ENCODE peak calls at places on chromosomes 13 and 19, in five cellular contexts. One of them, this sample, is unnamed.

GRCh38 chr19:9431475-9431874 is 3.9 kb downstream of the ZNF266 start:
- DNase-seq in GM12892: no peak
- DNase-seq in vagina: no peak
- DNase-seq in breast epithelium: no peak
- DNase-seq in GM23338: peak
- DNase-seq in this sample: no peak

GRCh38 chr13:102724923-102725322 is 30.1 kb upstream of the METTL21C start:
- DNase-seq in GM23338: no peak
- DNase-seq in vagina: no peak
- DNase-seq in breast epithelium: no peak
- DNase-seq in GM12892: no peak
- DNase-seq in this sample: no peak

GRCh38 chr19:11420894-11421606 is 1.9 kb upstream of the RGL3 start:
- DNase-seq in GM23338: peak
- DNase-seq in vagina: no peak
- DNase-seq in GM12892: no peak
- DNase-seq in breast epithelium: no peak
- DNase-seq in this sample: no peak

GRCh38 chr13:114145256-114145655 is 12.8 kb upstream of the RASA3 start:
- DNase-seq in breast epithelium: no peak
- DNase-seq in GM23338: no peak
- DNase-seq in vagina: no peak
- DNase-seq in GM12892: no peak
- DNase-seq in this sample: no peak

GRCh38 chr19:45885556-45886426 is at the start of gene IRF2BP1:
- DNase-seq in vagina: no peak
- DNase-seq in GM23338: peak
- DNase-seq in breast epithelium: peak
- DNase-seq in GM12892: peak
- DNase-seq in this sample: peak

GRCh38 chr19:55563261-55563690 is 17.4 kb downstream of the ZNF579 start:
- DNase-seq in vagina: no peak
- DNase-seq in GM23338: no peak
- DNase-seq in breast epithelium: no peak
- DNase-seq in GM12892: no peak
- DNase-seq in this sample: peak

GRCh38 chr13:50127017-50127725 is 111.9 kb downstream of the KCNRG start:
- DNase-seq in GM12892: no peak
- DNase-seq in breast epithelium: no peak
- DNase-seq in GM23338: peak
- DNase-seq in vagina: no peak
- DNase-seq in this sample: peak

GRCh38 chr19:15274477-15274876 is 42.2 kb upstream of the EPHX3 start:
- DNase-seq in breast epithelium: no peak
- DNase-seq in vagina: no peak
- DNase-seq in GM23338: no peak
- DNase-seq in GM12892: no peak
- DNase-seq in this sample: no peak

GRCh38 chr13:33633701-33634525 is 184.0 kb upstream of the RFC3 start:
- DNase-seq in GM12892: no peak
- DNase-seq in GM23338: no peak
- DNase-seq in breast epithelium: no peak
- DNase-seq in vagina: no peak
- DNase-seq in this sample: no peak

GRCh38 chr13:50422181-50423148 is 407.2 kb downstream of the KCNRG start:
- DNase-seq in GM23338: no peak
- DNase-seq in GM12892: no peak
- DNase-seq in breast epithelium: no peak
- DNase-seq in vagina: no peak
- DNase-seq in this sample: no peak

GRCh38 chr13:22703601-22704209 is 477.1 kb upstream of the SGCG start:
- DNase-seq in GM23338: no peak
- DNase-seq in breast epithelium: no peak
- DNase-seq in vagina: no peak
- DNase-seq in GM12892: no peak
- DNase-seq in this sample: no peak

GRCh38 chr13:70890289-70890688 is 782.0 kb upstream of the KLHL1 start:
- DNase-seq in GM12892: no peak
- DNase-seq in breast epithelium: no peak
- DNase-seq in vagina: no peak
- DNase-seq in GM23338: peak
- DNase-seq in this sample: no peak

GRCh38 chr19:3233116-3233515 is 8.7 kb downstream of the CELF5 start:
- DNase-seq in GM23338: no peak
- DNase-seq in vagina: no peak
- DNase-seq in GM12892: no peak
- DNase-seq in breast epithelium: no peak
- DNase-seq in this sample: no peak

GRCh38 chr19:920051-920857 is 3.1 kb downstream of the KISS1R start:
- DNase-seq in vagina: no peak
- DNase-seq in GM23338: peak
- DNase-seq in GM12892: peak
- DNase-seq in breast epithelium: no peak
- DNase-seq in this sample: no peak

GRCh38 chr19:11963566-11964355 is 1.1 kb upstream of the ZNF763 start:
- DNase-seq in breast epithelium: peak
- DNase-seq in GM12892: peak
- DNase-seq in GM23338: peak
- DNase-seq in vagina: no peak
- DNase-seq in this sample: peak

GRCh38 chr19:4933528-4933927 is 24.2 kb downstream of the UHRF1 start:
- DNase-seq in GM23338: no peak
- DNase-seq in vagina: no peak
- DNase-seq in breast epithelium: peak
- DNase-seq in GM12892: no peak
- DNase-seq in this sample: peak

GRCh38 chr13:59743195-59743594 is 420.5 kb downstream of the DIAPH3 start:
- DNase-seq in GM12892: no peak
- DNase-seq in vagina: no peak
- DNase-seq in breast epithelium: no peak
- DNase-seq in GM23338: peak
- DNase-seq in this sample: no peak
- TF ChIP-seq POLR2AphosphoS5 in GM12892: no peak
- TF ChIP-seq POLR2AphosphoS5 in vagina: no peak
- TF ChIP-seq POLR2AphosphoS5 in breast epithelium: no peak
- TF ChIP-seq POLR2AphosphoS5 in GM23338: no peak
- TF ChIP-seq POLR2AphosphoS5 in this sample: no peak

DNA sequence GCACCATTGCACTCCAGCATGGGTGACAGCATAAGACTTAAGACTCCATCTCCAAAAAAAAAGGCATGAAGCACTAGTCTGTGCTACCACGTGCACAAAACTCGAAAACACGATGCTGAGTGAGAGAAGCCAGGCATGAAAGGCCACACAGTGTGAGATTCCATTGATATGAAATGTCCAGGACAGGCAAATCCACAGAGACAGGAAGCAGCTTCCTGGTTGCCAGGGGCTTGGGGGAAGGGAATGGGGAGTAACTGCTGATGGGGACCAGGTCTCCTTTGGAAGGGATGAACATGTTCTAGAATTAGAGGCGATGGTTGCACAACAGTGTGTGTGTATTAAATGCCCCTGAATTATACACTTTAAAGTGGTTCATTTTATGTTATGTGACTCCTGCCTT is 15.9 kb upstream of the JUND start:
- DNase-seq in GM12892: no peak
- DNase-seq in GM23338: no peak
- DNase-seq in vagina: no peak
- DNase-seq in breast epithelium: no peak
- DNase-seq in this sample: no peak
- TF ChIP-seq POLR2AphosphoS5 in GM12892: no peak
- TF ChIP-seq POLR2AphosphoS5 in GM23338: no peak
- TF ChIP-seq POLR2AphosphoS5 in vagina: no peak
- TF ChIP-seq POLR2AphosphoS5 in breast epithelium: no peak
- TF ChIP-seq POLR2AphosphoS5 in this sample: peak

GRCh38 chr13:104571161-104571889 is 1505.1 kb upstream of the SLC10A2 start:
- DNase-seq in GM12892: no peak
- DNase-seq in vagina: no peak
- DNase-seq in breast epithelium: peak
- DNase-seq in GM23338: peak
- DNase-seq in this sample: peak
- TF ChIP-seq POLR2AphosphoS5 in GM12892: no peak
- TF ChIP-seq POLR2AphosphoS5 in vagina: no peak
- TF ChIP-seq POLR2AphosphoS5 in breast epithelium: no peak
- TF ChIP-seq POLR2AphosphoS5 in GM23338: no peak
- TF ChIP-seq POLR2AphosphoS5 in this sample: peak

GRCh38 chr13:30806784-30807183 is 71.4 kb downstream of the ALOX5AP start:
- DNase-seq in vagina: no peak
- DNase-seq in GM23338: no peak
- DNase-seq in GM12892: no peak
- DNase-seq in breast epithelium: no peak
- DNase-seq in this sample: no peak
- TF ChIP-seq POLR2AphosphoS5 in vagina: no peak
- TF ChIP-seq POLR2AphosphoS5 in GM23338: no peak
- TF ChIP-seq POLR2AphosphoS5 in GM12892: no peak
- TF ChIP-seq POLR2AphosphoS5 in breast epithelium: no peak
- TF ChIP-seq POLR2AphosphoS5 in this sample: no peak

GRCh38 chr13:109673477-109673876 is 112.9 kb downstream of the IRS2 start:
- DNase-seq in GM12892: no peak
- DNase-seq in GM23338: no peak
- DNase-seq in breast epithelium: no peak
- DNase-seq in vagina: no peak
- DNase-seq in this sample: no peak
- TF ChIP-seq POLR2AphosphoS5 in GM12892: no peak
- TF ChIP-seq POLR2AphosphoS5 in GM23338: no peak
- TF ChIP-seq POLR2AphosphoS5 in breast epithelium: no peak
- TF ChIP-seq POLR2AphosphoS5 in vagina: no peak
- TF ChIP-seq POLR2AphosphoS5 in this sample: no peak

DNA sequence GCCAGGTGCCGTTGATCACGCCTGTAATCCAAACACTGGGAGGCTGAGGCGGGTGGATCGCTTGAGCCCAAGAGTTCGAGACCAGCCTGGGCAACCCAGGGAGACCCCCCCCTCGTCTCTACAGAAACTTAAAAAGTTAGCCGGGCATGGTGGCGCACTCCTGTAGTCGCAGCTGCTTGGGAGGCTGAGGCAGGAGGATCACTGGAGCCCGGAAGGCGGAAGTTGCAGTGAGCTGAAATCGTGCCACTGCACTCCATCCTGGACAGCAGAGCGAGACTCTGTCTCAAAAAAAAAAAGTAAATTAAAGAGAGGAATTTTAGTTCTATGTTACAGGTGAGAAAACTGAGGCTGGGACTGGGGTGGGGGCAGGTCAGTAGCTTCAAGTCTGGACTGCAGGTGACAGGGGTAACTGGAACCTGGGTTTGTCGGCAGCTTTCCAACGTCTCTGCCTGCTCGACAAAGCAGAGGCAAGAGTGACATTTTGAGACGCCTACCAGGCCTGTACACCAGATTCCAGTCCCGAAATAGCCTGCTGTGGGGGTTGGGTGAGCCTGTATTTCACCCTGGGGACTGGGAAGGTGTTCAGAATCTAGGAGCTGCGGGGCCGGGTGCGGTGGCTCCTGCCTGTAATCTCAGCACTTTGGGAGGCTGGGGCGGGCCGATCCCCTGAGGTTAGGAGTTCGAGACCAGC is 1.2 kb downstream of the SELENOW start:
- DNase-seq in vagina: no peak
- DNase-seq in GM23338: no peak
- DNase-seq in GM12892: no peak
- DNase-seq in breast epithelium: peak
- DNase-seq in this sample: peak
- TF ChIP-seq POLR2AphosphoS5 in vagina: no peak
- TF ChIP-seq POLR2AphosphoS5 in GM23338: no peak
- TF ChIP-seq POLR2AphosphoS5 in GM12892: no peak
- TF ChIP-seq POLR2AphosphoS5 in breast epithelium: no peak
- TF ChIP-seq POLR2AphosphoS5 in this sample: no peak

DNA sequence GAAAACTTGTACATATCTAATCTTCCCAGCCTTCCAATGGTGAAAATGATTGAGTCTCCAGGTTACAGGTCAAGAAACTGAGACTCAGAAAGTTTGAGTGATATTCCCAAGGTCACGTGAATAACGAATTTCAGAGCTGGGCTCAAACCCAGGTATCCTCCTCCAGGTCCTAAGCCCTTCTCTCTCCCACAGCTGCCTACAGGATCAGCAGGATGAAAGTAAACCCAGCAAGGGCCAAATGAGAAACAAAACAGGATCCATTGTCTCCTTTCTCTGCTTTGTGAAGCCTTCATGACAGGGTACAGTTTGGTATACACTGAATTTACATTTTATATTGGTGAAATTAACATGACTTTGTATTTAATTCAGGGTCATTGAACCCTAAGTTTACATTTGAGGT is 208.1 kb downstream of the RBM26 start:
- DNase-seq in breast epithelium: no peak
- DNase-seq in GM12892: no peak
- DNase-seq in vagina: no peak
- DNase-seq in GM23338: peak
- DNase-seq in this sample: no peak
- TF ChIP-seq POLR2AphosphoS5 in breast epithelium: no peak
- TF ChIP-seq POLR2AphosphoS5 in GM12892: no peak
- TF ChIP-seq POLR2AphosphoS5 in vagina: no peak
- TF ChIP-seq POLR2AphosphoS5 in GM23338: no peak
- TF ChIP-seq POLR2AphosphoS5 in this sample: no peak

This sample was measured in stomach.